ENCODE peak calls at places on chromosomes 5 and 9, in ten cellular contexts. Z is memory B cell; N is transverse colon; D is pulmonary artery endothelial cell; B is upper lobe of left lung; T is stimulated activated CD4-positive, alpha-beta T cell treated with anti-CD3 and anti-CD28 coated beads, Interleukin-4, amount 100 ng/mL, for 48 hours; X is activated effector memory CD4-positive, alpha-beta T cell treated with Interleukin-2 at 50 U/mL for 16 hours; W is GM23338; R is SK-N-SH; S is HS-27A. P is an unnamed sample.

GRCh38 chr5:10140195-10140973 is 109.3 kb downstream of the ATPSCKMT start:
- DNase-seq in Z (no peak), N (no peak), D (no peak), B (no peak), T (no peak), X (no peak), W (peak; percentile 51), R (peak; percentile 30), S (peak; percentile 12), P (no peak)

GRCh38 chr5:52774005-52774410 is 13.7 kb upstream of the ITGA1 start:
- DNase-seq in Z (no peak), N (no peak), D (no peak), B (no peak), T (no peak), X (no peak), W (peak; percentile 29), R (no peak), S (no peak), P (no peak)

GRCh38 chr5:156695774-156696173 is 154.3 kb upstream of the PPP1R2B start:
- DNase-seq in Z (no peak), N (no peak), D (no peak), B (no peak), T (no peak), X (no peak), W (no peak), R (no peak), S (no peak), P (no peak)

GRCh38 chr5:140630296-140630695 is 2.7 kb downstream of the CD14 start:
- DNase-seq in Z (no peak), N (no peak), D (no peak), B (no peak), T (no peak), X (no peak), W (no peak), R (no peak), S (no peak), P (no peak)

GRCh38 chr9:27150758-27151431 is 41.9 kb downstream of the TEK start:
- DNase-seq in Z (no peak), N (no peak), D (no peak), B (no peak), T (no peak), X (no peak), W (no peak), R (no peak), S (no peak), P (no peak)

GRCh38 chr9:100150209-100150608 is 51.2 kb downstream of the INVS start:
- DNase-seq in Z (no peak), N (no peak), D (no peak), B (no peak), T (no peak), X (no peak), W (no peak), R (peak; percentile 19), S (no peak), P (no peak)

GRCh38 chr9:32873131-32873530 is 89.8 kb downstream of the TMEM215 start:
- DNase-seq in Z (no peak), N (no peak), D (no peak), B (no peak), T (no peak), X (no peak), W (no peak), R (no peak), S (no peak), P (no peak)

GRCh38 chr5:84379749-84380148 is 4.9 kb downstream of the EDIL3 start:
- DNase-seq in Z (no peak), N (no peak), D (no peak), B (no peak), T (no peak), X (no peak), W (no peak), R (no peak), S (no peak), P (no peak)